ENCODE peak calls at places on chromosomes 3 and 15, in eight cellular contexts. N is H9, D is endothelial cell of umbilical vein, C is keratinocyte, J is SK-N-SH, U is HCT116, L is HepG2, H is MM.1S. P is an unnamed sample.

GRCh38 chr3:2961576-2961975 is 148.6 kb downstream of the IL5RA start:
- DNase-seq in N (no peak), D (no peak), C (no peak), J (no peak), U (no peak), L (no peak), H (no peak), P (no peak)

GRCh38 chr3:53259427-53260259 is 3.8 kb upstream of the TKT start:
- DNase-seq in N (no peak), D (no peak), C (no peak), J (peak), U (no peak), L (peak), H (no peak), P (no peak)

GRCh38 chr3:156171517-156172267 is 51.3 kb downstream of the KCNAB1 start:
- DNase-seq in N (no peak), D (no peak), C (no peak), J (no peak), U (no peak), L (no peak), H (no peak), P (no peak)

GRCh38 chr3:12796171-12797123 is at the start of gene CAND2:
- DNase-seq in N (peak), D (peak), C (no peak), J (peak), U (no peak), L (no peak), H (no peak), P (peak)

GRCh38 chr3:14031271-14031670 is 93.4 kb downstream of the CHCHD4 start:
- DNase-seq in N (no peak), D (no peak), C (no peak), J (no peak), U (no peak), L (no peak), H (no peak), P (no peak)

GRCh38 chr3:153252963-153253362 is 90.9 kb downstream of the RAP2B start:
- DNase-seq in N (no peak), D (no peak), C (peak), J (no peak), U (no peak), L (no peak), H (no peak), P (no peak)

GRCh38 chr15:96764946-96765345 is 434.4 kb downstream of the NR2F2 start:
- DNase-seq in N (no peak), D (no peak), C (no peak), J (no peak), U (no peak), L (no peak), H (no peak), P (no peak)

GRCh38 chr3:190306513-190307163 is 15.6 kb downstream of the CLDN1 start:
- DNase-seq in N (no peak), D (no peak), C (no peak), J (no peak), U (no peak), L (peak), H (no peak), P (no peak)

GRCh38 chr15:88981244-88982215 is 68.4 kb upstream of the MFGE8 start:
- DNase-seq in N (no peak), D (no peak), C (no peak), J (no peak), U (no peak), L (no peak), H (no peak), P (no peak)

GRCh38 chr3:169664034-169664820 is 715 bp upstream of the MECOM start:
- DNase-seq in N (peak), D (peak), C (no peak), J (peak), U (no peak), L (no peak), H (no peak), P (no peak)

GRCh38 chr3:147191795-147192385 is 214.5 kb downstream of the ZIC4 start:
- DNase-seq in N (peak), D (peak), C (peak), J (peak), U (peak), L (peak), H (peak), P (peak)

GRCh38 chr3:171234298-171235020 is 207.9 kb upstream of the SLC2A2 start:
- DNase-seq in N (no peak), D (no peak), C (no peak), J (no peak), U (no peak), L (no peak), H (no peak), P (no peak)

GRCh38 chr3:124640907-124641306 is 89.3 kb upstream of the UMPS start:
- DNase-seq in N (no peak), D (no peak), C (no peak), J (no peak), U (no peak), L (no peak), H (no peak), P (no peak)

GRCh38 chr3:157384526-157384925 is 52.1 kb upstream of the PTX3 start:
- DNase-seq in N (no peak), D (peak), C (no peak), J (no peak), U (no peak), L (no peak), H (no peak), P (no peak)

GRCh38 chr3:37147676-37148075 is 26.7 kb downstream of the LRRFIP2 start:
- DNase-seq in N (no peak), D (peak), C (no peak), J (no peak), U (no peak), L (no peak), H (no peak), P (no peak)

GRCh38 chr3:25294406-25294805 is 133.7 kb upstream of the RARB start:
- DNase-seq in N (no peak), D (no peak), C (no peak), J (no peak), U (no peak), L (no peak), H (no peak), P (peak)

GRCh38 chr3:43087249-43087776 is 18.6 kb downstream of the POMGNT2 start:
- DNase-seq in N (no peak), D (no peak), C (no peak), J (no peak), U (no peak), L (no peak), H (no peak), P (no peak)

GRCh38 chr3:129238945-129239705 is 10.3 kb upstream of the COPG1 start:
- DNase-seq in N (no peak), D (no peak), C (no peak), J (no peak), U (no peak), L (no peak), H (peak), P (no peak)

GRCh38 chr15:73956276-73957086 is 30.2 kb downstream of the LOXL1 start:
- DNase-seq in N (no peak), D (peak), C (peak), J (no peak), U (peak), L (no peak), H (no peak), P (no peak)

DNA sequence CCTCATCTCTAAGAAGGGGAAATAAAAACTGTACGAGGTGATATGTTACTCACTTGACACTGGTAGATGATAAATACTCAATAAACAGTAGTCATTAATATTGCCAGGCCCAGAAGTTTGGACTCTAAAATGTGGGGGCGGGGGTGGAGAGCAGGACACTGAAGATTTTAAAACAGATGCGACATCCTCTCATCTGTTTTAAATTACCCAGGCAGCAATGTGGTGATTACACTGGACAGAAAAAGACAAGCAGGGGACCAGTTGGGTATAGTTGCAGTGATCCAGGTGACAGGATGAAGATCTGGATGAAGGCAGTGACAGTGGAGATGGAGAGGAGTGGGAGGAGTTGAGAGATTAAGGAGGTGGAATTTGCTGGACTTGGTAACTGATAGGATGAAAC is 2.5 kb downstream of the ATG7 start:
- DNase-seq in N (no peak), D (no peak), C (no peak), J (peak), U (no peak), L (no peak), H (no peak), P (no peak)
- H3K9ac ChIP-seq in N (no peak), D (no peak), C (no peak), J (no peak), U (no peak), L (no peak), H (no peak), P (no peak)

DNA sequence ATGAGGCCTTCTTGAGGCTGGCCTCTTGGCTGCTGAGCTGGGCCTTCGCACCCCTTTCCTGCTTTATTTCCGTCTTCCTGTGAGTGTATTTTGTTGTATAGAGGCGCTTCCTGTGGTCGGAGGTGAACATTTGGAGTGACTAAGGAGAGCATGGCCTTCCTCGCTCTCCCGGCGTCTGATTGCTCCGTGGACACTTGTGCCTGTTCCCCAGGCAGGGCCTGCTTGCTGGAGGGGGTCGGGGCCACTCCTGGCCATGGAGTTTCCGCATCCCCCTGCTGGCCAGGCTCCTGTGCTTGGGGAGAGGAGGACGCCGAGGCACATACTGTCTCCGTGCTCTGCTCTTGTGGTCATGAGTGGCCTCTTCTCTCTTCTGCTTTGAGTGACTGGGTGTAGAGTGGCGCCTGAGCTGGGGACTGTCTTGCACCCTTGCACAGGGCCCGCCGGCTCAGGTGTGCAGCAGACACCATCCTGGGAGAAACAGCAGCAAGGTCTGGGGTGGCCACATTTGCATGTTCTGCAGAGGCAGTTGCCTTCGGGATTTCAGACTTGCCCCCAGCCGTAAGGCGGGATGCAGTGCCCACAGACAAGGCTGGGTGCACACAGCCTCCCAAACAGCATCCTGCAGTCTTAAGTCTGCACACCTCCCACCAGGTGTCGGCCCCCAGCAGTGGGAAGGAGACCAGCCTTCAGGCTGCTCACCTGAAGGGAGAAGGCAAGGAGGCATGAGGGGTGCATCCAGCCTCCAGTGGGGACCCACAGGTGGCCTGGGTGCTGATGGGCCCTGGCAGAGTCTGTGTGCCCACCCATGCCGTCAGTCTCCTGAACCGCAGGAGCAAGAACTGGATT is 16.4 kb downstream of the KLF13 start:
- DNase-seq in N (peak), D (peak), C (no peak), J (peak), U (no peak), L (no peak), H (no peak), P (no peak)
- H3K27ac ChIP-seq in N (no peak), D (peak), C (no peak), J (no peak), U (no peak), L (no peak), H (peak), P (no peak)

DNA sequence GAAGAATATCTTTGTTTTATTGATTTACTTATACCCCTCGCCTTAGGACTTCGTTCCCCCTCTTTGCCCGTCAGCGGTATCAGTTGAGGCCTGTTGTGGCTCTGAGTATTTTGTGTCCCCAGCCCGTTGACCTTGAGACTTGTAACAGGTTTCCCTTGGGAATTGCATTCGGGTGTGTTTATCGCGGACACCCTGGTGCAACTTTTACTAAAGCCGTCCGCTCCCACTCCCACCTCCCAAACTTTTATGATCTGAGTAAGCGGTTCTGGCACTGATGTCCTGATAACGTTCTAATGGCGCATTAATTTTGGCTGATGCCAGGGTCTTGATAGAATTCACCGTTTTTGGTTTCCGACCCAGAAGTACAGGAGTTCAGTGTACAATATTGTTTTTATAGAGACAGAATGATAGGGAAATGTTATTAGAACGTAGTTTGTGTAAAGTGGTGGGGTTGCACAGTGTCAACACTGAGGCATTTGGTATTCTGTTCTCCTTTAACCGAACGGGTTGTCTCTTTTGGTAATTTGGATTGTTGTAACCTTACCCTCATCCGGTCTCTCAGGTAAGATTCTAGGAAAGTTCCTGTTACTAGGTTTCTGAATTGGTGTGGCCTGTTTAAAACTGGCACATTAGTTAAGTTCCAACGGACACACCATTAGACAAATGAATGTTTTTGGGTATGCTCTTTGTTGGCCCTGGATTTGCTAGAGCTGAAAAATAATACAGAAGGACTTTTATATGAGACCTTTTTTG is 47.8 kb downstream of the OIP5 start:
- DNase-seq in N (no peak), D (peak), C (no peak), J (peak), U (no peak), L (peak), H (peak), P (peak)
- H3K9ac ChIP-seq in N (peak), D (peak), C (peak), J (peak), U (peak), L (peak), H (peak), P (peak)

GRCh38 chr15:51198701-51199253 is 104.1 kb upstream of the TNFAIP8L3 start:
- DNase-seq in N (no peak), D (no peak), C (no peak), J (no peak), U (no peak), L (no peak), H (no peak), P (no peak)

GRCh38 chr15:51195459-51195858 is 100.8 kb upstream of the TNFAIP8L3 start:
- DNase-seq in N (no peak), D (no peak), C (no peak), J (no peak), U (no peak), L (no peak), H (no peak), P (no peak)

GRCh38 chr15:51200791-51201190 is 106.1 kb upstream of the TNFAIP8L3 start:
- DNase-seq in N (no peak), D (no peak), C (no peak), J (no peak), U (no peak), L (no peak), H (no peak), P (no peak)

GRCh38 chr15:51202783-51203182 is 108.1 kb upstream of the TNFAIP8L3 start:
- DNase-seq in N (no peak), D (no peak), C (no peak), J (no peak), U (no peak), L (no peak), H (no peak), P (no peak)

GRCh38 chr15:51199541-51199940 is 104.8 kb upstream of the TNFAIP8L3 start:
- DNase-seq in N (no peak), D (no peak), C (no peak), J (no peak), U (no peak), L (no peak), H (no peak), P (no peak)
- H3K27ac ChIP-seq in N (no peak), D (no peak), C (no peak), J (no peak), U (no peak), L (no peak), H (no peak), P (no peak)

GRCh38 chr3:177331203-177331602 is 133.9 kb upstream of the TBL1XR1 start:
- DNase-seq in N (no peak), D (no peak), C (no peak), J (no peak), U (no peak), L (no peak), H (no peak), P (no peak)

GRCh38 chr3:177333535-177334495 is 136.5 kb upstream of the TBL1XR1 start:
- DNase-seq in N (no peak), D (no peak), C (no peak), J (no peak), U (no peak), L (no peak), H (no peak), P (no peak)

GRCh38 chr3:177330771-177331170 is 133.5 kb upstream of the TBL1XR1 start:
- DNase-seq in N (no peak), D (no peak), C (no peak), J (no peak), U (no peak), L (no peak), H (no peak), P (no peak)

GRCh38 chr3:177334803-177335202 is 137.5 kb upstream of the TBL1XR1 start:
- DNase-seq in N (no peak), D (no peak), C (no peak), J (no peak), U (no peak), L (no peak), H (no peak), P (no peak)

GRCh38 chr3:177332955-177333354 is 135.7 kb upstream of the TBL1XR1 start:
- DNase-seq in N (no peak), D (no peak), C (no peak), J (no peak), U (no peak), L (no peak), H (no peak), P (no peak)
- H3K9ac ChIP-seq in N (no peak), D (no peak), C (no peak), J (no peak), U (no peak), L (no peak), H (no peak), P (no peak)

DNA sequence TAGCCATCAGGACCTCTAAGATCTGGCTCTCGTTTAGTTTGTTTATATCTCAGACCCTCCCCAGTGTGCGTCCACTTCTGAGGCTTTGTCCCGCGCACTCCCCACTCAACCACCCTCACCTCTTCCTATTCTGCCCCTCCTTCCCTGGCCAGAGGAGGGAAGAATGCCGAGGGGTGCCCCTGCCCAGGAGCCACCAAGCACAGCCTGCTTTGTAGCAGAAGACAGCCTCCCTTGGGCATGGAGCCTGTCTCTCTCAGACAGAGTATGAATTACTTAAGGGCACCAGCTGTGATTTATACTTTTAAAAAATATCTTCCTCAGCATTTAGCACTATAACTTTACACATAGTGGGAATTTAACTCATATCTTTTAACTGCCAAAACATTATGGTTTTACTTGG is 6.0 kb downstream of the TMEM266 start:
- DNase-seq in N (no peak), D (no peak), C (no peak), J (no peak), U (no peak), L (no peak), H (no peak), P (no peak)
- H3K27ac ChIP-seq in N (no peak), D (no peak), C (no peak), J (no peak), U (no peak), L (no peak), H (no peak), P (no peak)

GRCh38 chr3:194139085-194139976 is 3.4 kb downstream of the HES1 start:
- DNase-seq in N (peak), D (peak), C (no peak), J (peak), U (no peak), L (peak), H (peak), P (peak)
- H3K9ac ChIP-seq in N (no peak), D (peak), C (peak), J (peak), U (peak), L (peak), H (no peak), P (peak)

DNA sequence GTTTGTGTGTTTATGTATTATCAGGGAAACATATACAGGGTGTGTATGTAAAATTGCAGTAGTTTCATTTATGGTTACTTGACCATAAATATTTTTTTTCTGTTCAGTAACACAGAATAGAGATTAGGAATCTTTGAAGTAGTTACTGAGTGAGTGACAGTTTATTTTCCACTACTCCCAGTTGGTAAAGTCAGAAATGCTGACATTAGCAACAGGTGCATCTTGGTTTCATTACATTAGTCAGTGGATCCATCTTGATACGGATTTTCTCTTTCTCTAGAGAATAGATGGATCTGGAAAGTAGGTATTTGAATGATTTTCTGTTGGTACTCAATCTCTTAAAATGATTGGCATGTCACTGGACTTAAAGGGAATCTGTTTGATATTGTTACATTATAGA is 6.0 kb downstream of the UBE2E2 start:
- DNase-seq in N (no peak), D (no peak), C (no peak), J (no peak), U (no peak), L (no peak), H (peak), P (no peak)
- H3K27ac ChIP-seq in N (no peak), D (no peak), C (no peak), J (no peak), U (no peak), L (no peak), H (peak), P (no peak)

GRCh38 chr3:74021451-74021850 is 396.7 kb upstream of the PDZRN3 start:
- DNase-seq in N (no peak), D (no peak), C (no peak), J (no peak), U (no peak), L (no peak), H (no peak), P (no peak)
- H3K9ac ChIP-seq in N (no peak), D (no peak), C (no peak), J (no peak), U (no peak), L (no peak), H (no peak), P (no peak)